ENCODE peak calls at places on chromosomes 11 and 22, in four cellular contexts. K, S, Z and A are unnamed samples.

GRCh38 chr11:38169286-38169685 is 1571.2 kb upstream of the RAG2 start:
- DNase-seq in K (no peak), S (peak; percentile 84), Z (no peak), A (peak; percentile 42)

GRCh38 chr11:62201376-62201775 is 7.1 kb upstream of the SCGB2A1 start:
- DNase-seq in K (no peak), S (no peak), Z (no peak), A (no peak)

GRCh38 chr11:76512851-76513653 is 68.2 kb downstream of the EMSY start:
- DNase-seq in K (no peak), S (peak; percentile 69), Z (no peak), A (no peak)

GRCh38 chr11:32478277-32478731 is 43.0 kb upstream of the WT1 start:
- DNase-seq in K (no peak), S (peak; percentile 85), Z (no peak), A (no peak)

GRCh38 chr11:111370270-111370901 is 8.7 kb downstream of the POU2AF1 start:
- DNase-seq in K (no peak), S (no peak), Z (no peak), A (no peak)

GRCh38 chr22:48804811-48805301 is 1022.8 kb downstream of the BRD1 start:
- DNase-seq in K (no peak), S (no peak), Z (no peak), A (no peak)

GRCh38 chr11:67421421-67422031 is 6.0 kb downstream of the CARNS1 start:
- DNase-seq in K (no peak), S (no peak), Z (no peak), A (no peak)

GRCh38 chr11:2519517-2519878 is 74.7 kb downstream of the KCNQ1 start:
- DNase-seq in K (no peak), S (no peak), Z (no peak), A (no peak)

GRCh38 chr11:122733301-122733686 is 77.8 kb downstream of the UBASH3B start:
- DNase-seq in K (no peak), S (peak; percentile 86), Z (peak; percentile 55), A (no peak)

GRCh38 chr11:67670316-67671210 is 3.9 kb downstream of the ALDH3B2 start:
- DNase-seq in K (no peak), S (no peak), Z (no peak), A (no peak)

GRCh38 chr11:45657496-45658260 is 7.7 kb downstream of the CHST1 start:
- DNase-seq in K (no peak), S (no peak), Z (no peak), A (no peak)

GRCh38 chr22:25497269-25497668 is 67.2 kb upstream of the GRK3 start:
- DNase-seq in K (no peak), S (peak; percentile 49), Z (no peak), A (peak; percentile 53)

GRCh38 chr11:78282821-78283220 is 94.1 kb downstream of the USP35 start:
- DNase-seq in K (no peak), S (no peak), Z (no peak), A (no peak)

GRCh38 chr11:57430946-57431345 is 4.0 kb upstream of the SLC43A3 start:
- DNase-seq in K (no peak), S (no peak), Z (no peak), A (no peak)

GRCh38 chr11:12687740-12688139 is 13.5 kb downstream of the TEAD1 start:
- DNase-seq in K (no peak), S (no peak), Z (no peak), A (no peak)

GRCh38 chr11:93724090-93724489 is 17.2 kb downstream of the TAF1D start:
- DNase-seq in K (no peak), S (no peak), Z (no peak), A (no peak)

GRCh38 chr11:66220566-66220935 is 47.9 kb upstream of the RAB1B start:
- DNase-seq in K (no peak), S (no peak), Z (no peak), A (no peak)

GRCh38 chr22:50673231-50674126 is 856 bp downstream of the SHANK3 start:
- DNase-seq in K (no peak), S (no peak), Z (no peak), A (no peak)

GRCh38 chr11:110772863-110773262 is 60.6 kb upstream of the ARHGAP20 start:
- DNase-seq in K (no peak), S (no peak), Z (no peak), A (no peak)

GRCh38 chr11:131685906-131686305 is 315.5 kb downstream of the NTM start:
- DNase-seq in K (no peak), S (no peak), Z (no peak), A (no peak)

GRCh38 chr11:7604331-7604973 is 68.8 kb downstream of the CYB5R2 start:
- DNase-seq in K (no peak), S (no peak), Z (no peak), A (no peak)

GRCh38 chr11:65921033-65921555 is 1.9 kb downstream of the DRAP1 start:
- DNase-seq in K (no peak), S (no peak), Z (no peak), A (no peak)

GRCh38 chr22:17412232-17412631 is 43.0 kb downstream of the CECR2 start:
- DNase-seq in K (no peak), S (no peak), Z (no peak), A (no peak)

GRCh38 chr11:111344032-111344431 is 35.0 kb downstream of the POU2AF1 start:
- DNase-seq in K (no peak), S (peak; percentile 74), Z (peak; percentile 64), A (peak; percentile 87)

DNA sequence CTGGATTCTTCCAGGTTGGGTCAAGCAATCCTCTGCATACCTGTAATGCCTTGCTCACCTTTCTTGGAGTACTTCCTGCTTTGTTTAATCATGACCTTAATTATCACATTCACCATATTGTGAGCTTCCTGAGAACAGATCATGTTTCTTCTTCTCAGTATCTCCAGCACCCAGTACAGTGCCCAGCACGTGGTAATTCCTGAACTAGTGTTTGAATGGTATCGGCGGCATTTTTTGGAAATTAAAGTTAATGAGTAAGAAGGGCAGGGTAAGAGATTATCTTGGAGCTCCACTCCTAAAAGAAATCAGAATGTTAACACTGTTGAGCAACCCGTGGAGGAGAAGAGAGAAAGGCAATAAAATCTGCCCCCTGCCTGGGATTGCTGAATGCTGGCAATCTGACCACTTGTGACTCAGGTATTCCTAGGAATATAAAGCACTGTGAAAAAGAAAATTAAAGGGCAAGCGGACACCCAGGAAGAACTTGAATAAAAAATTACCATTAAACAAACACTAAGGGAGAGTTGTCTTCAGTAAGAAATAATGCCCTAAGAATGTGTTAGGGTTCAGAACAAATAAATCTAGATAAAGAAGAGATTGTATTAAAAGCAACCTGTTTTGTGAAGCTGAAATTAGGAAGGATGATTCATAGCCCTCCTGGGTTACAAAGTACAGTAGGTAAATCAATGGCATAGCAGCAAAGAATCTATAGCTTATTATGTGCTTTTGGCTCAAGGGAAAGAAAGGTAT is 92.9 kb downstream of the PDHX start:
- DNase-seq in K (no peak), S (peak; percentile 70), Z (no peak), A (peak; percentile 87)
- TF ChIP-seq CTCF in K (no peak), S (no peak), Z (no peak), A (no peak)

GRCh38 chr11:9078113-9079041 is 13.0 kb downstream of the SCUBE2 start:
- DNase-seq in K (no peak), S (no peak), Z (no peak), A (no peak)
- TF ChIP-seq CTCF in K (no peak), S (no peak), Z (no peak), A (no peak)

GRCh38 chr11:75069473-75069872 is 27.2 kb downstream of the OR2AT4 start:
- DNase-seq in K (no peak), S (no peak), Z (no peak), A (no peak)

GRCh38 chr11:75078233-75078632 is 18.4 kb downstream of the OR2AT4 start:
- DNase-seq in K (no peak), S (peak; percentile 11), Z (no peak), A (no peak)

GRCh38 chr11:75072582-75072981 is 24.1 kb downstream of the OR2AT4 start:
- DNase-seq in K (no peak), S (no peak), Z (no peak), A (no peak)

GRCh38 chr11:75077316-75077715 is 19.4 kb downstream of the OR2AT4 start:
- DNase-seq in K (no peak), S (no peak), Z (no peak), A (no peak)

GRCh38 chr11:75073459-75074190 is 23.1 kb downstream of the OR2AT4 start:
- DNase-seq in K (no peak), S (no peak), Z (no peak), A (no peak)
- TF ChIP-seq CTCF in K (no peak), S (no peak), Z (no peak), A (no peak)

DNA sequence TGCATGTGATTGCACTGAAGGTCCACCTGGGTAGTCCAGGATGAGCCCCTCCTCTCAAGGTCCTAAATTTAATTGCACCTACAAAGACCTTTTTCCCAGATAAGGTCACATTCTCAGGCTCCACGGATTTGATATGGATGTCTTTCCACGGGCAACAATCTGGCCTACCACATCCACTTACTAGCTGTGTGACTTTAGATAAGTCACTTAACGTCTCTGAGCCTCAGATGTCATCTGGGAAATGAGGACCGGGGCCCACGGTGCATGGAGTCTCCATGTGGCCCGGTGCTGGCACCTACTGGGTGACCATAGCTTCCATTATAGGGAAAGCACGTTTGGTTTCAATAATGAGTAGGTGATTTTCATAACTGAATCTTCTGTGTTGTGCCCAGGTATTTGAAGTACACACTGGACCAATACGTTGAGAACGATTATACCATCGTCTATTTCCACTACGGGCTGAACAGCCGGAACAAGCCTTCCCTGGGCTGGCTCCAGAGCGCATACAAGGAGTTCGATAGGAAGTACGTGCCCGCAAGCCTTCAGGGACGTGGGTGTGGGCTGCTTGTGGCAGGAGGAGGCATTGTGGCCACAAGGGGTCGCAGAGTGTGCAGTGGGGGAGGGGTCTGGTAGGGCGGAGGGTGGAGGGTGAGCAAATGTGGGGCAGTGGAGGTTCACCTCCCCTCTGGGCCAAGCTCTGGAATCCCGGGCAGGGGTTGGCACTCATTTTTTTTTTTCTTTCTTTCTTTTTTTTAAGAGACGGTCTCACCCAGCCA is 55.7 kb downstream of the ARHGAP8 start:
- DNase-seq in K (no peak), S (no peak), Z (no peak), A (no peak)
- TF ChIP-seq CTCF in K (no peak), S (peak; percentile 21), Z (no peak), A (no peak)

GRCh38 chr22:36350751-36351594 is 36.8 kb downstream of the MYH9 start:
- DNase-seq in K (no peak), S (no peak), Z (no peak), A (peak; percentile 51)

GRCh38 chr22:36351921-36352774 is 35.6 kb downstream of the MYH9 start:
- DNase-seq in K (no peak), S (no peak), Z (no peak), A (peak; percentile 52)

GRCh38 chr22:36355894-36356293 is 31.9 kb downstream of the MYH9 start:
- DNase-seq in K (no peak), S (no peak), Z (no peak), A (peak; percentile 4)

GRCh38 chr22:36355362-36355761 is 32.4 kb downstream of the MYH9 start:
- DNase-seq in K (no peak), S (no peak), Z (no peak), A (peak; percentile 63)

GRCh38 chr22:36352775-36353507 is 34.8 kb downstream of the MYH9 start:
- DNase-seq in K (no peak), S (no peak), Z (peak; percentile 82), A (no peak)
- TF ChIP-seq CTCF in K (no peak), S (no peak), Z (peak; percentile 13), A (no peak)